ENCODE peak calls at places on chromosomes 6 and 20, in seven cellular contexts. One of them, this sample, is unnamed. For H3K4me1, the result is how much of the 10 kb centered on the place peaks cover.

GRCh38 chr6:142187209-142187608 is 40.1 kb downstream of the VTA1 start:
- DNase-seq in neural progenitor cell: no peak
- DNase-seq in tibial artery: no peak
- DNase-seq in ovary: no peak
- DNase-seq in lung: no peak
- DNase-seq in uterus: no peak
- DNase-seq in HCT116: no peak
- DNase-seq in this sample: no peak

GRCh38 chr6:159540152-159540551 is 152.9 kb downstream of the SOD2 start:
- DNase-seq in neural progenitor cell: peak
- DNase-seq in HCT116: peak
- DNase-seq in uterus: no peak
- DNase-seq in ovary: no peak
- DNase-seq in tibial artery: no peak
- DNase-seq in lung: no peak
- DNase-seq in this sample: no peak

GRCh38 chr20:2859330-2860121 is 13.8 kb upstream of the PTPRA start:
- DNase-seq in lung: no peak
- DNase-seq in uterus: no peak
- DNase-seq in HCT116: no peak
- DNase-seq in neural progenitor cell: no peak
- DNase-seq in tibial artery: no peak
- DNase-seq in ovary: no peak
- DNase-seq in this sample: no peak

GRCh38 chr20:35093245-35093884 is 758 bp upstream of the TRPC4AP start:
- DNase-seq in HCT116: no peak
- DNase-seq in ovary: no peak
- DNase-seq in uterus: no peak
- DNase-seq in lung: no peak
- DNase-seq in tibial artery: no peak
- DNase-seq in neural progenitor cell: no peak
- DNase-seq in this sample: no peak

GRCh38 chr6:113381957-113382356 is 475.2 kb upstream of the MARCKS start:
- DNase-seq in HCT116: no peak
- DNase-seq in uterus: no peak
- DNase-seq in ovary: no peak
- DNase-seq in lung: no peak
- DNase-seq in tibial artery: no peak
- DNase-seq in neural progenitor cell: no peak
- DNase-seq in this sample: no peak

GRCh38 chr6:148448371-148449010 is 105.9 kb downstream of the SASH1 start:
- DNase-seq in tibial artery: no peak
- DNase-seq in lung: no peak
- DNase-seq in uterus: no peak
- DNase-seq in HCT116: no peak
- DNase-seq in ovary: no peak
- DNase-seq in neural progenitor cell: no peak
- DNase-seq in this sample: no peak

GRCh38 chr6:51515052-51515402 is 572.4 kb downstream of the PKHD1 start:
- DNase-seq in uterus: no peak
- DNase-seq in HCT116: no peak
- DNase-seq in ovary: no peak
- DNase-seq in neural progenitor cell: no peak
- DNase-seq in lung: no peak
- DNase-seq in tibial artery: no peak
- DNase-seq in this sample: no peak

GRCh38 chr6:111592726-111593515 is 12.8 kb downstream of the TRAF3IP2 start:
- DNase-seq in neural progenitor cell: peak
- DNase-seq in uterus: no peak
- DNase-seq in ovary: no peak
- DNase-seq in tibial artery: no peak
- DNase-seq in lung: no peak
- DNase-seq in HCT116: no peak
- DNase-seq in this sample: no peak

GRCh38 chr20:58649288-58650180 is 1.5 kb upstream of the STX16 start:
- DNase-seq in uterus: no peak
- DNase-seq in lung: no peak
- DNase-seq in tibial artery: no peak
- DNase-seq in HCT116: no peak
- DNase-seq in ovary: no peak
- DNase-seq in neural progenitor cell: peak
- DNase-seq in this sample: no peak

GRCh38 chr6:154071711-154072110 is 32.7 kb downstream of the OPRM1 start:
- DNase-seq in tibial artery: no peak
- DNase-seq in lung: no peak
- DNase-seq in uterus: no peak
- DNase-seq in neural progenitor cell: no peak
- DNase-seq in HCT116: no peak
- DNase-seq in ovary: no peak
- DNase-seq in this sample: no peak

GRCh38 chr6:112117554-112117953 is 30.2 kb downstream of the FAM229B start:
- DNase-seq in neural progenitor cell: no peak
- DNase-seq in uterus: no peak
- DNase-seq in tibial artery: no peak
- DNase-seq in ovary: no peak
- DNase-seq in HCT116: no peak
- DNase-seq in lung: no peak
- DNase-seq in this sample: no peak

GRCh38 chr6:30556714-30556963 is 350 bp upstream of the GNL1 start:
- DNase-seq in HCT116: peak
- DNase-seq in uterus: no peak
- DNase-seq in tibial artery: no peak
- DNase-seq in neural progenitor cell: peak
- DNase-seq in lung: peak
- DNase-seq in ovary: peak
- DNase-seq in this sample: peak

GRCh38 chr6:149242883-149243282 is 74.6 kb upstream of the TAB2 start:
- DNase-seq in neural progenitor cell: no peak
- DNase-seq in uterus: no peak
- DNase-seq in ovary: no peak
- DNase-seq in tibial artery: no peak
- DNase-seq in lung: no peak
- DNase-seq in HCT116: no peak
- DNase-seq in this sample: no peak

GRCh38 chr6:138450445-138450844 is 46.4 kb downstream of the HEBP2 start:
- DNase-seq in HCT116: no peak
- DNase-seq in neural progenitor cell: no peak
- DNase-seq in tibial artery: no peak
- DNase-seq in lung: no peak
- DNase-seq in ovary: no peak
- DNase-seq in uterus: no peak
- DNase-seq in this sample: no peak

GRCh38 chr6:54586251-54586650 is 260.3 kb upstream of the FAM83B start:
- DNase-seq in uterus: no peak
- DNase-seq in tibial artery: no peak
- DNase-seq in ovary: no peak
- DNase-seq in neural progenitor cell: no peak
- DNase-seq in HCT116: no peak
- DNase-seq in lung: no peak
- DNase-seq in this sample: no peak

GRCh38 chr6:129592516-129593232 is 117.3 kb downstream of the ARHGAP18 start:
- DNase-seq in tibial artery: no peak
- DNase-seq in uterus: no peak
- DNase-seq in ovary: no peak
- DNase-seq in lung: no peak
- DNase-seq in neural progenitor cell: no peak
- DNase-seq in HCT116: no peak
- DNase-seq in this sample: no peak

GRCh38 chr6:100850174-100850573 is 31.0 kb downstream of the ASCC3 start:
- DNase-seq in ovary: no peak
- DNase-seq in lung: no peak
- DNase-seq in tibial artery: no peak
- DNase-seq in HCT116: no peak
- DNase-seq in neural progenitor cell: no peak
- DNase-seq in uterus: no peak
- DNase-seq in this sample: no peak

GRCh38 chr6:10522929-10523573 is 1.9 kb downstream of the GCNT2 start:
- DNase-seq in uterus: no peak
- DNase-seq in ovary: no peak
- DNase-seq in lung: no peak
- DNase-seq in HCT116: no peak
- DNase-seq in tibial artery: no peak
- DNase-seq in neural progenitor cell: peak
- DNase-seq in this sample: no peak

GRCh38 chr6:104956663-104957294 is at the start of gene LIN28B:
- DNase-seq in ovary: no peak
- DNase-seq in uterus: no peak
- DNase-seq in neural progenitor cell: peak
- DNase-seq in lung: no peak
- DNase-seq in tibial artery: no peak
- DNase-seq in HCT116: no peak
- DNase-seq in this sample: no peak

GRCh38 chr20:40513010-40513409 is 176.0 kb downstream of the MAFB start:
- DNase-seq in ovary: no peak
- DNase-seq in tibial artery: no peak
- DNase-seq in lung: no peak
- DNase-seq in neural progenitor cell: no peak
- DNase-seq in HCT116: no peak
- DNase-seq in uterus: no peak
- DNase-seq in this sample: no peak

GRCh38 chr20:48190757-48191156 is 405.5 kb upstream of the SULF2 start:
- DNase-seq in HCT116: no peak
- DNase-seq in neural progenitor cell: peak
- DNase-seq in ovary: no peak
- DNase-seq in lung: no peak
- DNase-seq in uterus: no peak
- DNase-seq in tibial artery: no peak
- DNase-seq in this sample: no peak

GRCh38 chr6:44254201-44254956 is 2.9 kb downstream of the SLC35B2 start:
- DNase-seq in tibial artery: no peak
- DNase-seq in lung: no peak
- DNase-seq in uterus: no peak
- DNase-seq in neural progenitor cell: no peak
- DNase-seq in ovary: no peak
- DNase-seq in HCT116: no peak
- DNase-seq in this sample: no peak

GRCh38 chr6:44254957-44255808 is 2.1 kb downstream of the SLC35B2 start:
- DNase-seq in lung: no peak
- DNase-seq in HCT116: no peak
- DNase-seq in tibial artery: no peak
- DNase-seq in neural progenitor cell: no peak
- DNase-seq in uterus: no peak
- DNase-seq in ovary: no peak
- DNase-seq in this sample: no peak

GRCh38 chr6:44256291-44257006 is 879 bp downstream of the SLC35B2 start:
- DNase-seq in neural progenitor cell: no peak
- DNase-seq in HCT116: no peak
- DNase-seq in tibial artery: no peak
- DNase-seq in lung: no peak
- DNase-seq in uterus: no peak
- DNase-seq in ovary: no peak
- DNase-seq in this sample: no peak

GRCh38 chr6:44257007-44257752 is at the start of gene SLC35B2:
- DNase-seq in neural progenitor cell: peak
- DNase-seq in uterus: peak
- DNase-seq in HCT116: no peak
- DNase-seq in ovary: peak
- DNase-seq in tibial artery: peak
- DNase-seq in lung: no peak
- DNase-seq in this sample: no peak

DNA sequence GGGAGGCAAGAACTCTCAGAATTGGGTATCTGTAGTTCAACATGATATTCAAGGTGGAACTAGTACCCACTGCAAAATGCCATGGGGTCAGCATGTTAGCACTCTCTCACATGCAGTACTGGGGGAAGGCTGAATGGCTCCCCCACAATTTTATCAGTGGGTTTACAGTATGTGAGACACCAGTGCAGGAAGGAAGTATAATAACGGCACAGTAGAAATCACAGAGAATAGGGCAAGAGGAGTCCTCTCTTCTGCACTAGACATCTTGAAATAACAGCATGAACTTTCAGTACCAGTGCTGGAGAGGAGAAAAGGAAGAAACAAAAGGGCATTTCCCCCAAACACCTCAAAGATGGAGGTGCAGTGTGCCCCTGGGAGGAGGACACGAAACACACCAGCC is 1.5 kb downstream of the SLC35B2 start:
- DNase-seq in uterus: no peak
- DNase-seq in neural progenitor cell: no peak
- DNase-seq in tibial artery: no peak
- DNase-seq in HCT116: no peak
- DNase-seq in lung: no peak
- DNase-seq in ovary: no peak
- DNase-seq in this sample: no peak
- H3K4me3 ChIP-seq in uterus: no peak
- H3K4me3 ChIP-seq in neural progenitor cell: peak
- H3K4me3 ChIP-seq in tibial artery: no peak
- H3K4me3 ChIP-seq in HCT116: peak
- H3K4me3 ChIP-seq in lung: no peak
- H3K4me3 ChIP-seq in ovary: no peak
- H3K4me3 ChIP-seq in this sample: peak

DNA sequence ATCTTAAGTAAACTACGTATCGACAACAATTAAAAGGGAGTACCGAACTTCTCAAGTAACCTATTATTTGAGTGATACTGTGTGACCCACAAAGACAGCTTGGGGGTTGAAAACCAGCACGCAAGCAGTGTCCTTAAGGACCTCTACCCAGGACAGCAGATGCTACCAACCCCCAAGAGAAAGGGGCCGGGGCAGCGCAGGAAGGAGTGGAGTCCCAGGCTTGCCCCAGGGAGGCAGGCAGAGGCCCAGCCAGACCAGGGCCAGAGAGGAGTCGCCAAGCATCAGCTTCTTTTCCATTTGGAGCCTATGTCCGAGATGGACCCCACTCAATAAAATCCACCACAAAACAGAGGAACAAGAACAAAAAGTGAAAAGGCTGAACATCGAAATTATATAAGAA is 11.9 kb downstream of the DIDO1 start:
- DNase-seq in uterus: no peak
- DNase-seq in HCT116: no peak
- DNase-seq in tibial artery: peak
- DNase-seq in neural progenitor cell: no peak
- DNase-seq in lung: no peak
- DNase-seq in ovary: no peak
- DNase-seq in this sample: no peak
- H3K4me1 ChIP-seq in uterus: under half
- H3K4me1 ChIP-seq in HCT116: under half
- H3K4me1 ChIP-seq in tibial artery: under half
- H3K4me1 ChIP-seq in neural progenitor cell: under half
- H3K4me1 ChIP-seq in lung: under half
- H3K4me1 ChIP-seq in ovary: under half
- H3K4me1 ChIP-seq in this sample: under half

DNA sequence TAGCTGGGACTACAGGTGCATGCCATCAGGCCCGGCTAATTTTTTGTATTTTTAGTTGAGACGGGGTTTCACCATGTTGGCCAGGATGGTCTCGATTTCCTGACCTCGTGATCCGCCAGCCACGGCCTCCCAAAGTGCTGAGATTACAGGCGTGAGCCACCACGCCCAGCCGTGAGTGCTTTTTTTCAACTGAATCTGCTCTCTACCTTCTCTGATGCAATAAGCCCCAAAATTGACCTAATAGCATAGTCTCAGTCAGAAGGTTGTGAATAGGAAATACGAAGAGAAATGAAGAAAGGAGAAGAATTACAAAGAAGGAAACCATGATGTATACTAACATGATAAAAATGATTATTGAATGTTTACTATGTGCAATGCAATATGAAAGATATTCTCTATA is 33.2 kb downstream of the BEND6 start:
- DNase-seq in lung: no peak
- DNase-seq in uterus: no peak
- DNase-seq in tibial artery: no peak
- DNase-seq in neural progenitor cell: no peak
- DNase-seq in ovary: no peak
- DNase-seq in HCT116: no peak
- DNase-seq in this sample: no peak
- TF ChIP-seq CTCF in lung: no peak
- TF ChIP-seq CTCF in uterus: no peak
- TF ChIP-seq CTCF in tibial artery: no peak
- TF ChIP-seq CTCF in neural progenitor cell: no peak
- TF ChIP-seq CTCF in ovary: no peak
- TF ChIP-seq CTCF in HCT116: no peak
- TF ChIP-seq CTCF in this sample: no peak

GRCh38 chr6:147205690-147206600 is 1.7 kb downstream of the STXBP5 start:
- DNase-seq in uterus: no peak
- DNase-seq in HCT116: no peak
- DNase-seq in lung: no peak
- DNase-seq in neural progenitor cell: peak
- DNase-seq in tibial artery: no peak
- DNase-seq in ovary: no peak
- DNase-seq in this sample: no peak
- H3K4me3 ChIP-seq in uterus: peak
- H3K4me3 ChIP-seq in HCT116: no peak
- H3K4me3 ChIP-seq in lung: no peak
- H3K4me3 ChIP-seq in neural progenitor cell: peak
- H3K4me3 ChIP-seq in tibial artery: peak
- H3K4me3 ChIP-seq in ovary: peak
- H3K4me3 ChIP-seq in this sample: peak

This sample was measured in thoracic aorta.